ENCODE peak calls at places on chromosomes 3 and 15, in four cellular contexts. H, P, T and F are unnamed samples.

GRCh38 chr3:169662215-169663070 is 1.1 kb downstream of the MECOM start:
- DNase-seq in H (peak), P (peak), T (peak), F (peak)

GRCh38 chr3:101836160-101836559 is 13.2 kb upstream of the NFKBIZ start:
- DNase-seq in H (no peak), P (no peak), T (no peak), F (no peak)

GRCh38 chr3:169945313-169945712 is 21.3 kb upstream of the SEC62 start:
- DNase-seq in H (no peak), P (peak), T (no peak), F (peak)

GRCh38 chr3:183295211-183295610 is 42.2 kb downstream of the B3GNT5 start:
- DNase-seq in H (no peak), P (peak), T (no peak), F (no peak)

GRCh38 chr3:6097021-6097420 is 763.9 kb upstream of the GRM7 start:
- DNase-seq in H (no peak), P (no peak), T (no peak), F (no peak)

GRCh38 chr3:138846350-138846756 is 11.6 kb upstream of the PIK3CB start:
- DNase-seq in H (no peak), P (no peak), T (no peak), F (no peak)

GRCh38 chr15:83793069-83793468 is 139.1 kb downstream of the ADAMTSL3 start:
- DNase-seq in H (no peak), P (no peak), T (no peak), F (no peak)

GRCh38 chr15:70114226-70114625 is 16.5 kb upstream of the TLE3 start:
- DNase-seq in H (no peak), P (no peak), T (no peak), F (no peak)

GRCh38 chr15:72698938-72699337 is 12.9 kb downstream of the BBS4 start:
- DNase-seq in H (no peak), P (no peak), T (no peak), F (no peak)

GRCh38 chr15:67914028-67914427 is 74.2 kb upstream of the RNU6-1 start:
- DNase-seq in H (no peak), P (no peak), T (no peak), F (no peak)

GRCh38 chr3:52722491-52722890 is 16.6 kb downstream of the SPCS1 start:
- DNase-seq in H (no peak), P (no peak), T (no peak), F (no peak)

GRCh38 chr3:52253314-52254260 is 8.0 kb downstream of the PPM1M start:
- DNase-seq in H (no peak), P (peak), T (no peak), F (peak)

GRCh38 chr15:51731549-51732267 is 5.7 kb downstream of the LYSMD2 start:
- DNase-seq in H (peak), P (peak), T (no peak), F (no peak)

GRCh38 chr15:40830884-40831283 is 2.4 kb upstream of the PPP1R14D start:
- DNase-seq in H (no peak), P (no peak), T (peak), F (no peak)

GRCh38 chr3:139764069-139764905 is 86.5 kb upstream of the NMNAT3 start:
- DNase-seq in H (no peak), P (no peak), T (no peak), F (no peak)

GRCh38 chr3:124256599-124256998 is 264.7 kb upstream of the ROPN1 start:
- DNase-seq in H (no peak), P (no peak), T (no peak), F (no peak)

GRCh38 chr3:36597422-36597821 is 166.9 kb downstream of the DCLK3 start:
- DNase-seq in H (no peak), P (peak), T (no peak), F (no peak)

GRCh38 chr3:58150800-58151199 is 60.0 kb downstream of the DNASE1L3 start:
- DNase-seq in H (no peak), P (no peak), T (no peak), F (no peak)

GRCh38 chr3:126546013-126546412 is 12.7 kb downstream of the C3orf22 start:
- DNase-seq in H (no peak), P (no peak), T (no peak), F (no peak)

GRCh38 chr3:111072016-111072891 is 638 bp downstream of the NECTIN3 start:
- DNase-seq in H (no peak), P (peak), T (no peak), F (peak)

GRCh38 chr3:28476194-28476593 is 127.6 kb upstream of the AZI2 start:
- DNase-seq in H (peak), P (peak), T (peak), F (no peak)

GRCh38 chr15:48877630-48878595 is at the start of gene EID1:
- DNase-seq in H (peak), P (peak), T (peak), F (peak)

GRCh38 chr3:136954980-136955780 is 2.6 kb upstream of the IL20RB start:
- DNase-seq in H (peak), P (no peak), T (no peak), F (no peak)

GRCh38 chr3:126083511-126083912 is 412 bp downstream of the SLC41A3 start:
- DNase-seq in H (peak), P (no peak), T (peak), F (no peak)

GRCh38 chr15:74318376-74319137 is 48.9 kb downstream of the CYP11A1 start:
- DNase-seq in H (no peak), P (peak), T (peak), F (peak)

GRCh38 chr3:122858373-122858772 is 63.5 kb downstream of the SLC49A4 start:
- DNase-seq in H (peak), P (peak), T (no peak), F (no peak)